ENCODE peak calls at places on chromosome 16, in seven cellular contexts. S, W, T, F, H, J and P are unnamed samples.

GRCh38 chr16:78896280-78896679 is 704.3 kb downstream of the MAF start:
- DNase-seq in S (no peak), W (no peak), T (no peak), F (no peak), H (no peak), J (no peak), P (no peak)

GRCh38 chr16:78749745-78750268 is 650.4 kb downstream of the WWOX start:
- DNase-seq in S (no peak), W (no peak), T (no peak), F (no peak), H (no peak), J (no peak), P (no peak)

GRCh38 chr16:22635801-22636200 is 125.1 kb downstream of the NPIPB5 start:
- DNase-seq in S (no peak), W (no peak), T (no peak), F (no peak), H (no peak), J (no peak), P (no peak)

GRCh38 chr16:88835383-88835782 is 21.4 kb downstream of the GALNS start:
- DNase-seq in S (no peak), W (no peak), T (no peak), F (no peak), H (no peak), J (peak; percentile 12), P (peak; percentile 9)

GRCh38 chr16:31875112-31875803 is 1.7 kb downstream of the ZNF267 start:
- DNase-seq in S (no peak), W (peak; percentile 30), T (no peak), F (peak; percentile 19), H (peak; percentile 27), J (peak; percentile 59), P (peak; percentile 83)

GRCh38 chr16:67672306-67672705 is 5.7 kb downstream of the C16orf86 start:
- DNase-seq in S (no peak), W (no peak), T (no peak), F (no peak), H (no peak), J (no peak), P (no peak)

GRCh38 chr16:47387026-47387734 is 73.7 kb downstream of the ITFG1 start:
- DNase-seq in S (no peak), W (no peak), T (no peak), F (no peak), H (no peak), J (no peak), P (no peak)

GRCh38 chr16:28537076-28537475 is 1.7 kb downstream of the NUPR1 start:
- DNase-seq in S (no peak), W (no peak), T (no peak), F (no peak), H (no peak), J (no peak), P (no peak)

GRCh38 chr16:49837673-49838360 is 18.1 kb downstream of the ZNF423 start:
- DNase-seq in S (no peak), W (no peak), T (no peak), F (no peak), H (no peak), J (no peak), P (no peak)

GRCh38 chr16:2979669-2980226 is 498 bp downstream of the PKMYT1 start:
- DNase-seq in S (no peak), W (no peak), T (peak; percentile 64), F (peak; percentile 2), H (no peak), J (no peak), P (peak; percentile 50)

GRCh38 chr16:56851671-56852400 is 13.2 kb upstream of the SLC12A3 start:
- DNase-seq in S (no peak), W (no peak), T (peak; percentile 55), F (peak; percentile 50), H (no peak), J (no peak), P (peak; percentile 60)

GRCh38 chr16:53147500-53148065 is 92.8 kb downstream of the CHD9 start:
- DNase-seq in S (no peak), W (no peak), T (no peak), F (no peak), H (peak; percentile 7), J (no peak), P (no peak)

GRCh38 chr16:52497067-52497816 is 49.7 kb downstream of the TOX3 start:
- DNase-seq in S (no peak), W (no peak), T (no peak), F (no peak), H (peak; percentile 10), J (peak; percentile 32), P (no peak)

GRCh38 chr16:85542548-85542927 is 70.6 kb upstream of the GSE1 start:
- DNase-seq in S (no peak), W (no peak), T (no peak), F (no peak), H (no peak), J (no peak), P (peak; percentile 18)

GRCh38 chr16:89422905-89423630 is 67.3 kb downstream of the ANKRD11 start:
- DNase-seq in S (no peak), W (peak; percentile 27), T (no peak), F (peak; percentile 79), H (peak; percentile 59), J (peak; percentile 89), P (peak; percentile 68)

GRCh38 chr16:88758227-88758943 is 26.6 kb downstream of the PIEZO1 start:
- DNase-seq in S (no peak), W (no peak), T (no peak), F (no peak), H (no peak), J (no peak), P (no peak)

GRCh38 chr16:86590501-86591144 is 12.3 kb downstream of the FOXL1 start:
- DNase-seq in S (no peak), W (no peak), T (no peak), F (peak; percentile 96), H (peak; percentile 89), J (peak; percentile 98), P (peak; percentile 95)

GRCh38 chr16:8113843-8114242 is 476.5 kb downstream of the TMEM114 start:
- DNase-seq in S (no peak), W (no peak), T (no peak), F (no peak), H (no peak), J (no peak), P (no peak)

GRCh38 chr16:72952404-72953301 is 95.3 kb downstream of the ZFHX3 start:
- DNase-seq in S (no peak), W (peak; percentile 88), T (no peak), F (peak; percentile 89), H (peak; percentile 20), J (peak; percentile 94), P (peak; percentile 35)

GRCh38 chr16:83473926-83474660 is 333.7 kb upstream of the HSBP1 start:
- DNase-seq in S (no peak), W (no peak), T (no peak), F (no peak), H (no peak), J (no peak), P (no peak)

GRCh38 chr16:31332544-31332943 is 22.4 kb upstream of the ITGAX start:
- DNase-seq in S (no peak), W (no peak), T (no peak), F (no peak), H (no peak), J (no peak), P (no peak)

GRCh38 chr16:11384956-11385586 is 39.8 kb downstream of the RMI2 start:
- DNase-seq in S (no peak), W (no peak), T (no peak), F (no peak), H (no peak), J (no peak), P (no peak)

GRCh38 chr16:11386054-11386680 is 40.9 kb downstream of the RMI2 start:
- DNase-seq in S (no peak), W (no peak), T (no peak), F (no peak), H (no peak), J (no peak), P (no peak)

GRCh38 chr16:11389083-11389482 is 43.8 kb downstream of the RMI2 start:
- DNase-seq in S (no peak), W (no peak), T (no peak), F (no peak), H (no peak), J (no peak), P (no peak)

GRCh38 chr16:11384184-11384955 is 39.1 kb downstream of the RMI2 start:
- DNase-seq in S (no peak), W (no peak), T (no peak), F (no peak), H (no peak), J (no peak), P (no peak)

GRCh38 chr16:11386791-11387546 is 41.7 kb downstream of the RMI2 start:
- DNase-seq in S (no peak), W (no peak), T (peak; percentile 87), F (no peak), H (no peak), J (no peak), P (peak; percentile 81)
- H2AFZ ChIP-seq in S (no peak overlapping the region), W (no peak overlapping the region), T (no peak overlapping the region), F (peak overlapping the region; percentile 74), H (no peak overlapping the region), J (no peak overlapping the region), P (no peak overlapping the region)

GRCh38 chr16:80028581-80029380 is 428.2 kb upstream of the MAF start:
- DNase-seq in S (no peak), W (no peak), T (peak; percentile 80), F (no peak), H (no peak), J (no peak), P (no peak)

GRCh38 chr16:80024443-80024842 is 423.9 kb upstream of the MAF start:
- DNase-seq in S (no peak), W (no peak), T (no peak), F (no peak), H (no peak), J (no peak), P (no peak)

GRCh38 chr16:80027007-80027965 is 426.7 kb upstream of the MAF start:
- DNase-seq in S (no peak), W (peak; percentile 99), T (no peak), F (peak; percentile 72), H (peak; percentile 86), J (peak; percentile 95), P (peak; percentile 88)

GRCh38 chr16:80019395-80019794 is 418.9 kb upstream of the MAF start:
- DNase-seq in S (no peak), W (no peak), T (no peak), F (no peak), H (no peak), J (no peak), P (no peak)

GRCh38 chr16:80023865-80024264 is 423.3 kb upstream of the MAF start:
- DNase-seq in S (no peak), W (peak; percentile 55), T (no peak), F (peak; percentile 3), H (no peak), J (no peak), P (peak; percentile 43)
- H2AFZ ChIP-seq in S (no peak overlapping the region), W (no peak overlapping the region), T (no peak overlapping the region), F (no peak overlapping the region), H (no peak overlapping the region), J (peak overlapping the region; percentile 3), P (no peak overlapping the region)

GRCh38 chr16:21301895-21302291 is 23.8 kb upstream of the CRYM start:
- DNase-seq in S (no peak), W (no peak), T (no peak), F (peak; percentile 8), H (peak; percentile 2), J (no peak), P (no peak)
- H2AFZ ChIP-seq in S (no peak overlapping the region), W (peak overlapping the region; percentile 88), T (peak overlapping the region; percentile 82), F (peak overlapping the region; percentile 97), H (peak overlapping the region; percentile 91), J (peak overlapping the region; percentile 95), P (peak overlapping the region; percentile 95)

DNA sequence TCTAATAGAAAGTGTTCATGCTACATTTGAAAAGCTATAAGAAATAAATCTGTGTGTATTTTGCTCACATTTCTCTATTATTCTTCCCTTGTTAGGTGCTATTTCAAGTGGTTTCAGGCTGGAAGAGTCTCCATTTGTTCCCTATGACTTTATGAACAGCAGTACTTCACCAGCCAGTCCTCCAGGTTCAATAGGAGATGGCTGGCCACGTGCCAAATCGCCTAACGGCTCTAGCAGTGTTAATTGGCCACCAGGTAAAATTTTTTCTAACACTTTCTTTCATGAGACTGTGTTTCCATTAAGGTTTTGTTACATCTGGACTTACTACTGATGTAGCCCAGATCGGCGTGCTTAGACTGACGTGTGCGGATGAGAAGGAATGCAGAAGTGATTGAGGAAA is 30.7 kb upstream of the SLC5A11 start:
- DNase-seq in S (no peak), W (no peak), T (no peak), F (no peak), H (no peak), J (no peak), P (no peak)
- H2AFZ ChIP-seq in S (no peak overlapping the region), W (no peak overlapping the region), T (no peak overlapping the region), F (no peak overlapping the region), H (no peak overlapping the region), J (no peak overlapping the region), P (no peak overlapping the region)